ENCODE peak calls at places on chromosomes 4 and X, in seven cellular contexts. X is H1, Y is upper lobe of right lung, B is psoas muscle, I is IMR-90, D is mesendoderm, F is body of pancreas. S is an unnamed sample.

GRCh38 chr4:74096265-74096980 is 2.6 kb downstream of the CXCL2 start:
- DNase-seq in Y (no peak), B (no peak), D (no peak), F (no peak), I (no peak), X (no peak), S (no peak)

GRCh38 chr4:26701786-26702227 is 117.9 kb downstream of the TBC1D19 start:
- DNase-seq in I (peak), F (no peak), X (no peak), D (no peak), B (no peak), Y (no peak), S (no peak)

GRCh38 chrX:45140812-45141211 is 59.9 kb downstream of the DIPK2B start:
- DNase-seq in X (no peak), B (no peak), I (no peak), Y (no peak), F (no peak), D (no peak), S (no peak)

GRCh38 chr4:44916406-44916805 is 190.1 kb upstream of the GNPDA2 start:
- DNase-seq in X (no peak), D (no peak), F (no peak), Y (no peak), I (no peak), B (no peak), S (no peak)

GRCh38 chr4:174394915-174395314 is 111.2 kb downstream of the CEP44 start:
- DNase-seq in Y (no peak), D (no peak), B (no peak), X (no peak), F (no peak), I (peak), S (no peak)

GRCh38 chrX:15906544-15906943 is 51.9 kb upstream of the AP1S2 start:
- DNase-seq in F (no peak), X (no peak), Y (no peak), B (no peak), D (peak), I (peak), S (no peak)

GRCh38 chr4:161817822-161818412 is 345.9 kb downstream of the FSTL5 start:
- DNase-seq in X (no peak), D (no peak), F (no peak), B (no peak), I (no peak), Y (peak), S (no peak)

GRCh38 chrX:120290107-120290506 is 21.2 kb downstream of the TMEM255A start:
- DNase-seq in F (no peak), B (no peak), I (no peak), D (no peak), X (no peak), Y (no peak), S (no peak)

GRCh38 chr4:134935320-134935719 is 733.7 kb upstream of the PABPC4L start:
- DNase-seq in D (peak), I (no peak), F (no peak), X (peak), Y (no peak), B (no peak), S (peak)

GRCh38 chr4:71366776-71367175 is 28.0 kb downstream of the SLC4A4 start:
- DNase-seq in Y (no peak), X (no peak), D (no peak), F (no peak), I (no peak), B (no peak), S (no peak)

GRCh38 chrX:24860140-24860539 is 155.6 kb downstream of the ARX start:
- DNase-seq in Y (no peak), D (no peak), I (peak), X (no peak), F (no peak), B (no peak), S (no peak)

GRCh38 chrX:13377537-13377936 is 57.7 kb upstream of the ATXN3L start:
- DNase-seq in Y (no peak), B (no peak), X (no peak), I (peak), F (no peak), D (no peak), S (no peak)

GRCh38 chr4:176191974-176192373 is 3.4 kb downstream of the SPATA4 start:
- DNase-seq in I (peak), B (no peak), Y (no peak), X (no peak), D (no peak), F (no peak), S (no peak)

GRCh38 chr4:1623821-1624518 is 60.1 kb downstream of the FAM53A start:
- DNase-seq in I (no peak), B (no peak), F (no peak), X (no peak), D (no peak), Y (no peak), S (no peak)

DNA sequence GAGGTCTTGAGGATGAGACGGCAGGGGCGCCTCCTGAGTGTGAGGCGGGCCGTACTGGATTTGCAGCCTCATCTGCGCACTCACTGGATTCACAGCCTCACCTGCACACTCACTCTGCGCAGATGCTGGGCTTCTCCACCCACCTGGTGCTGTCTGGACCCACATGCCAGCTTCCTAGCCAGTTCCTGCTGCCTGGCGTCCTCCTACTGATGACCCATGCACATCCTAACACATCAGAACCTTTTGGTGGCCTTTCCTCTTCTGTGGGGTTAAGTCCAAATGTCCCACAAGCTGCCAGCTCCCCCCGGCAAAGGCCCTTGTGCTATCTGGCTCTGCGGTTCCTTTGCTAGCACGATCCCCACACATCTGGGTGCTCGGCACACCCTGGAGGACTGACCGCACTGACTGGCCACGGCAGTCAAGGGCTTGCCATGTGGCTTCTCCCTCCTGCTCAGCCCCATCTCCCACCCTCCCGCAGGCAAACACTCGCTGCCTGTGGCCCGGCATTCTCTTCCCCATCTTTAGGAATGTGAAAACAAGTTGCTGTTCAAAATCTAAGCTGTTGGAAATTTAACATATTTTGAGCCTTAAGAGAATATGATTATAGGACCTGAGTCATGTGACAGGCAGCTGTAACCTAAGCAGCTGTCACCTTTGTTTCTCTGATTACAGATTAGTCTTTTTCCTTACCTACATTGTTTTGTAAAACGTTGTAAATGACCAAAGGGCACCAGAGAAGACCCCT is 39.4 kb upstream of the AFAP1 start:
- DNase-seq in X (peak), I (no peak), D (peak), B (no peak), Y (no peak), F (no peak), S (no peak)
- H3K4me3 ChIP-seq in X (no peak), I (no peak), D (no peak), B (no peak), Y (no peak), F (no peak), S (no peak)

GRCh38 chrX:134551365-134552095 is 91.6 kb downstream of the HPRT1 start:
- DNase-seq in F (no peak), D (peak), X (no peak), B (no peak), Y (no peak), I (peak), S (no peak)
- H3K4me3 ChIP-seq in F (no peak), D (no peak), X (peak), B (peak), Y (peak), I (peak), S (no peak)

GRCh38 chr4:170026253-170026991 is at the start of gene MFAP3L:
- DNase-seq in Y (peak), F (peak), D (peak), B (peak), X (peak), I (peak), S (peak)

GRCh38 chr4:170022211-170022610 is 4.0 kb downstream of the MFAP3L start:
- DNase-seq in F (no peak), X (no peak), D (no peak), I (no peak), Y (no peak), B (no peak), S (no peak)

GRCh38 chr4:170030121-170030520 is 3.9 kb upstream of the MFAP3L start:
- DNase-seq in B (no peak), Y (no peak), F (no peak), I (no peak), D (no peak), X (no peak), S (no peak)

GRCh38 chr4:170027181-170027829 is 1.1 kb upstream of the MFAP3L start:
- DNase-seq in F (peak), D (peak), X (peak), Y (peak), B (peak), I (peak), S (peak)

DNA sequence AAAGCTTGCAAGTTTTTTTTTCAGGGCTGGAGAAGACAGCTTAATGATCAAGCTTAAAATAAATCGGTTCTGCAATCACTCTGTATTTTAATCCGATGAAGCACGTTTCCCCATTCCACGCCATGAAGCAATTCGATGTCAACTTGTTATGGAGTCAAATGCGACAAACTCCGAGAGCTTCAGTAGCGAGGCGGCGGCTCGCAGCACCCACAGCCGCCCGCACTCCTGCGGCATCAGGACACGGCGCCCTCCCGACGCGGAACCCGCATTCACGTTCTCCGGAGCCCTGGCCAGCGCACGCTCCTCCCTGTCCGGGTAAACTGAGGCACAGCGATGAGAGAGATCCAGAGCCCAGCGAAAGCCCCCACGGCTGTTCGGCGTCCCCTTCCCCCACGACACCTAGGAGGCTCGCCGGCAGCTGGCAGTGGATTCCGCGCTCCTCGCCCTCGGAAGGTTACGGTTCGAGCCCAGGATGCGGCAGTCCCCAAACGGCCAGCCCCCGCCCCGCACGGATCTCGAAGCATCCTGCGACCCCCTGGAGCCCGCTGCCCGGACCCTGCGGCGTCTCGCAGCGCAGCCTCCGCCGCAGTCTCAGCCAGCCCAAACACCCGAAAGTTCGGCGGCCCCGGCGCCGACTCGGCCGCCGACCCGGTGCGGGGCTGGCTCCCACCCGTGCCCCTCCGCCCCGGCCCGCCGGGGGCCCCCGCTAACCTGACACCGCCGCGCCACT is 507 bp downstream of the MFAP3L start:
- DNase-seq in D (peak), B (peak), I (no peak), Y (no peak), X (peak), F (peak), S (no peak)
- H3K4me3 ChIP-seq in D (peak), B (peak), I (peak), Y (peak), X (peak), F (peak), S (peak)

DNA sequence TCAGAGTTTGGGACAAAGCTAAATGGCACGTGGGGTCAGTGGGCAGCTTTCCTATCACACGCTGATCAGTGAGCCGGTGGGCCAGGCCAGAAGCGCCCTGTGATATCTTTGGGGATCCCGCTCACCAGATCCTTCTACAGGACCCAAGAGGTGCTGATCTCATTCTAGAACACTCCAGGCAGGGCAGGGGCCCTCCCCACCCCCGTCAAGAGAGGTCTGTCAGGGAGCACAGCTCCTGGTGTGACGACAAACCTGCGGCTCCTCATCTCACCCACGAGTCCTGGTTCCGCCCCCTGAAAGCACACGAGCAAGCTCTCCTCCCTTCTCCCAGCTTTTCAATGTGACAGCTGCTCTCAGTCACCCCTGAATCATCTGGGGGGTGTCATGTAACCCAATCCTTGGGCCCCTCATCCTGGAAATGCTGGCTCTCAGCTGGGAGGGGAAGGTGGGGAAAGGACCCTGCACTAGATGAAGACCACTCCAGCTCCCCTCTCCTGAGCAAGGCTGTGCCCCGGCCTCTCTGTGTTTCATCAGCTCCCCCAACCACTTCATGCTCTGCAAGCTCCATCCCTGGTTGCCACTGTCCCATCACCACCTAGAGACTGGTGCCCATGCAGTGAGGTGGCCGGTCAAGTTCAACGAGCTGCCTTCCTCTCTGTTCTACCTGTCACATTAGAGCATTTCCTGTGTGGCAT is 4.6 kb downstream of the HCFC1 start:
- DNase-seq in I (peak), B (peak), D (no peak), F (no peak), X (no peak), Y (no peak), S (no peak)
- H3K4me3 ChIP-seq in I (no peak), B (peak), D (no peak), F (no peak), X (peak), Y (peak), S (peak)